ENCODE peak calls at places on chromosomes 11 and 22, in four cellular contexts. V is AG04449, H is pancreas, G is colonic mucosa. K is an unnamed sample.

GRCh38 chr11:74072286-74072685 is 63.4 kb upstream of the UCP3 start:
- DNase-seq in V (no peak), H (no peak), G (no peak), K (no peak)

GRCh38 chr11:119891392-119891791 is 162.4 kb upstream of the NECTIN1 start:
- DNase-seq in V (no peak), H (no peak), G (no peak), K (no peak)

GRCh38 chr11:680970-681369 is 14.1 kb downstream of the DEAF1 start:
- DNase-seq in V (no peak), H (no peak), G (no peak), K (no peak)

GRCh38 chr11:130101661-130102060 is 32.0 kb downstream of the APLP2 start:
- DNase-seq in V (no peak), H (no peak), G (no peak), K (no peak)

GRCh38 chr22:19629331-19629719 is 85.0 kb upstream of the SEPTIN5 start:
- DNase-seq in V (no peak), H (no peak), G (no peak), K (no peak)

GRCh38 chr22:50548046-50548912 is 2.6 kb downstream of the KLHDC7B start:
- DNase-seq in V (no peak), H (peak; percentile 76), G (no peak), K (no peak)

GRCh38 chr11:86117706-86118050 is 48.8 kb upstream of the PICALM start:
- DNase-seq in V (no peak), H (no peak), G (no peak), K (no peak)

GRCh38 chr11:59206635-59207034 is 6.1 kb downstream of the MPEG1 start:
- DNase-seq in V (no peak), H (no peak), G (peak; percentile 54), K (no peak)

GRCh38 chr22:46854125-46854870 is 91.8 kb downstream of the TBC1D22A start:
- DNase-seq in V (no peak), H (no peak), G (no peak), K (no peak)

GRCh38 chr11:35798423-35798822 is 135.8 kb downstream of the TRIM44 start:
- DNase-seq in V (no peak), H (no peak), G (no peak), K (no peak)

GRCh38 chr22:43228330-43228729 is 41.4 kb upstream of the TTLL12 start:
- DNase-seq in V (no peak), H (no peak), G (peak; percentile 28), K (no peak)

GRCh38 chr22:45473626-45474237 is 29.0 kb upstream of the FBLN1 start:
- DNase-seq in V (no peak), H (no peak), G (no peak), K (peak; percentile 6)

GRCh38 chr11:116610190-116610589 is 162.6 kb downstream of the BUD13 start:
- DNase-seq in V (no peak), H (no peak), G (no peak), K (no peak)

GRCh38 chr11:129768356-129768755 is 47.3 kb upstream of the TMEM45B start:
- DNase-seq in V (no peak), H (no peak), G (no peak), K (no peak)

GRCh38 chr11:61362542-61362875 is 335 bp downstream of the TMEM138 start:
- DNase-seq in V (no peak), H (no peak), G (peak; percentile 32), K (no peak)

GRCh38 chr22:45516923-45517675 is 14.4 kb downstream of the FBLN1 start:
- DNase-seq in V (no peak), H (no peak), G (no peak), K (no peak)

GRCh38 chr11:112382561-112382960 is 121.9 kb upstream of the PLET1 start:
- DNase-seq in V (no peak), H (no peak), G (no peak), K (no peak)

GRCh38 chr11:130881475-130882137 is 34.7 kb downstream of the SNX19 start:
- DNase-seq in V (no peak), H (no peak), G (no peak), K (no peak)

GRCh38 chr11:18731949-18732821 is 6.2 kb upstream of the IGSF22 start:
- DNase-seq in V (no peak), H (peak; percentile 85), G (peak; percentile 52), K (peak; percentile 86)

GRCh38 chr11:69275178-69275577 is 18.8 kb upstream of the MYEOV start:
- DNase-seq in V (no peak), H (no peak), G (no peak), K (no peak)

GRCh38 chr11:69221086-69221485 is 65.4 kb downstream of the SMIM38 start:
- DNase-seq in V (no peak), H (no peak), G (no peak), K (peak; percentile 6)

GRCh38 chr11:9269492-9270030 is 4.4 kb upstream of the DENND5A start:
- DNase-seq in V (no peak), H (no peak), G (peak; percentile 56), K (no peak)

GRCh38 chr11:100687630-100688395 is 725 bp downstream of the ARHGAP42 start:
- DNase-seq in V (no peak), H (no peak), G (peak; percentile 71), K (no peak)

GRCh38 chr22:36387664-36387913 is 178 bp downstream of the MYH9 start:
- DNase-seq in V (no peak), H (no peak), G (no peak), K (no peak)

GRCh38 chr22:49119551-49119952 is 708.1 kb downstream of the BRD1 start:
- DNase-seq in V (no peak), H (no peak), G (no peak), K (peak; percentile 31)

GRCh38 chr22:49124588-49124987 is 703.1 kb downstream of the BRD1 start:
- DNase-seq in V (no peak), H (no peak), G (no peak), K (no peak)

GRCh38 chr22:49123621-49124192 is 704.0 kb downstream of the BRD1 start:
- DNase-seq in V (no peak), H (no peak), G (no peak), K (no peak)
- TF ChIP-seq CTCF in V (no peak), H (no peak), G (no peak), K (no peak)

DNA sequence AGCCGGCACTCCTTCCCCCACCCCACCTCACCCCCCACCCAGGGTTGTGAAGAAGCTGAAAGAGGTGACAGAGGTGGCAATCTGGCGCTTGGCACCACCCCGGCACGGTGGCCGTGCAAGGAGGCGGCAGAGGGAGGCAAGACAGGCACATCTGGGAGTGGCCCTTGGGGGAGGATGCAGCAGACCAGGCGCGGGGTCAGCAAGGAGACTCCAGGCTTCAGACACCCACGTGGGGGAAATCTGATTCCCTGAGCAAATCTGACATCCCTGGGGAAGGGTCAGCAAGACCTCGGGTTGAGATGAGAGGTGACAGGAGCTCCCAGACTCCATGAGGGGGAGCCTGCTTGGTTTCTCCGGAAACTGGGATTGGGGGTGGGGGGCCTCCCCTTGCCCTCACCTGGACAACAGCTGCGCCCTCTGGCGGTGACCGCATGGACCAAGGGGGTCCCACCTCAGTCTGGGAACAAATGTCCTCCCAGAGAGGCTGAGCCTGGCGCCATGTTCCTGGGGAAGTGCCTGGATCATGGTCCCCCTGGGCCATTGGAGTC is 4.0 kb upstream of the RCOR2 start:
- DNase-seq in V (no peak), H (no peak), G (peak; percentile 44), K (no peak)
- TF ChIP-seq CTCF in V (peak; percentile 57), H (peak; percentile 19), G (peak; percentile 12), K (no peak)

DNA sequence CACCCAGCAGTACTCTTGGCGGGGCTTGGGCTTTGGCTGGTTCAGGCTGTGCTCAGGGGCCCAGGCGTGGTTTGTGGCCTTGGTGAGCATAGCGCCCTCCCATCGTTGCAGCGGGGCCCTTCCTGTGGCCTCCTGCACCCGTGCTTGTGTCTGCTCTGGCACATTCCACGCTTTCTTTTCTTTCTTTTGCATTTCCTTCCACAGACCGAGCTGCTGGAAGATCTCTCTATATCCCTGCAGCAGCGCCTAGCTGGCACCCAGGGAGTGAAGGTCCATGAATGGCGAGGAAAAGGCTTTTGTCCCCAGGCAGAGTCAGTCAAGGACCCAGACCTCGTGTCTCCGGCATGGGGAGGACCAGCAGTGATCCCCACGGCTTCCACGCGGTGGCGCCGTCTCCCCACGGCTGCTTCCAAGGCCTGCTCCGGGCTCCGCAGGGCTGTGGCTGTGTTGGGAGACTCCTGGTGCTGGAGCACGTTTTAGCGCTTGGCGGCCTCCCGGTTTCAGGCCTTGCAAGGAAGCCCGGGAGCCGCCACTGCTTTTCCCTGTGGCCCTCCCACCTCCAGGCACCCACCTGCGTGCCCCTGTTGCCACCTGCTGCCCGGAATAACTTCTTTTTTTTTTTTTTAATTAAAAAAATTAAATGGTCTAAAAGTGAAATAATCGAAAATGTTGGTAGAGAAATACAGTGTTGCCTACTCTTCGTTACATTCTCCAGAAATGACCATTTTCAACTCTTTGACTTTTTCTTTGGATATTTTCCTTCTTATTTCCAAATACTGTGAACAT is 28.5 kb downstream of the GLB1L2 start:
- DNase-seq in V (no peak), H (peak; percentile 93), G (peak; percentile 80), K (peak; percentile 49)
- TF ChIP-seq CTCF in V (peak; percentile 94), H (peak; percentile 82), G (peak; percentile 89), K (no peak)

GRCh38 chr11:113802621-113803020 is 23.0 kb downstream of the CLDN25 start:
- DNase-seq in V (no peak), H (no peak), G (no peak), K (no peak)

GRCh38 chr11:113805640-113806039 is 26.0 kb downstream of the CLDN25 start:
- DNase-seq in V (no peak), H (no peak), G (no peak), K (no peak)

GRCh38 chr11:113806403-113806802 is 26.8 kb downstream of the CLDN25 start:
- DNase-seq in V (no peak), H (no peak), G (peak; percentile 26), K (no peak)
- TF ChIP-seq CTCF in V (peak; percentile 45), H (no peak), G (peak; percentile 36), K (no peak)

GRCh38 chr11:125114518-125114917 is 3.1 kb upstream of the TMEM218 start:
- DNase-seq in V (no peak), H (no peak), G (no peak), K (no peak)
- TF ChIP-seq CTCF in V (no peak), H (no peak), G (no peak), K (no peak)

GRCh38 chr11:126502159-126502558 is 146.7 kb downstream of the ST3GAL4 start:
- DNase-seq in V (no peak), H (no peak), G (no peak), K (no peak)
- TF ChIP-seq CTCF in V (no peak), H (no peak), G (no peak), K (no peak)

GRCh38 chr11:124442442-124442841 is 3.1 kb downstream of the OR8B8 start:
- DNase-seq in V (no peak), H (no peak), G (no peak), K (no peak)

GRCh38 chr11:124441519-124441918 is 4.0 kb downstream of the OR8B8 start:
- DNase-seq in V (no peak), H (no peak), G (no peak), K (no peak)

GRCh38 chr11:124442847-124443246 is 2.6 kb downstream of the OR8B8 start:
- DNase-seq in V (no peak), H (no peak), G (no peak), K (no peak)

GRCh38 chr11:124441081-124441480 is 4.4 kb downstream of the OR8B8 start:
- DNase-seq in V (no peak), H (no peak), G (no peak), K (no peak)

GRCh38 chr11:124440608-124441007 is 4.9 kb downstream of the OR8B8 start:
- DNase-seq in V (no peak), H (no peak), G (no peak), K (no peak)
- TF ChIP-seq CTCF in V (no peak), H (no peak), G (no peak), K (no peak)

GRCh38 chr11:16809901-16810668 is 71.6 kb downstream of the C11orf58 start:
- DNase-seq in V (no peak), H (peak; percentile 53), G (no peak), K (no peak)
- TF ChIP-seq CTCF in V (no peak), H (no peak), G (no peak), K (no peak)